ENCODE peak calls at places on chromosomes 6 and 20, in four cellular contexts. I is cerebellum; D is left lung; Y is activated CD4-positive, alpha-beta T cell treated with anti-CD3 and anti-CD28 coated beads for 1 hour. G is an unnamed sample.

GRCh38 chr20:31990958-31991705 is 19.1 kb upstream of the CCM2L start:
- DNase-seq in I (peak), D (no peak), Y (no peak), G (no peak)

GRCh38 chr20:11919046-11919445 is 1.4 kb downstream of the BTBD3 start:
- DNase-seq in I (no peak), D (no peak), Y (no peak), G (no peak)

GRCh38 chr6:125888989-125889656 is 67.4 kb upstream of the HINT3 start:
- DNase-seq in I (no peak), D (no peak), Y (no peak), G (no peak)

GRCh38 chr6:145633981-145634627 is 101.2 kb downstream of the EPM2A start:
- DNase-seq in I (peak), D (peak), Y (peak), G (peak)

GRCh38 chr6:168528457-168529095 is 87.6 kb downstream of the SMOC2 start:
- DNase-seq in I (no peak), D (no peak), Y (no peak), G (no peak)

GRCh38 chr20:47212606-47213207 is 143.8 kb downstream of the ZMYND8 start:
- DNase-seq in I (no peak), D (no peak), Y (no peak), G (no peak)

GRCh38 chr6:158799051-158799792 is 19.9 kb downstream of the EZR start:
- DNase-seq in I (peak), D (no peak), Y (no peak), G (peak)

GRCh38 chr6:136753624-136754023 is 38.7 kb downstream of the MAP3K5 start:
- DNase-seq in I (no peak), D (no peak), Y (peak), G (no peak)

GRCh38 chr6:1242439-1242838 is 69.5 kb upstream of the FOXQ1 start:
- DNase-seq in I (no peak), D (no peak), Y (no peak), G (no peak)

GRCh38 chr20:15759546-15760216 is 813.6 kb downstream of the KIF16B start:
- DNase-seq in I (no peak), D (no peak), Y (no peak), G (no peak)

GRCh38 chr20:1809611-1810510 is 85.3 kb upstream of the SIRPA start:
- DNase-seq in I (no peak), D (no peak), Y (no peak), G (no peak)

GRCh38 chr20:25574411-25574810 is 10.9 kb downstream of the NINL start:
- DNase-seq in I (no peak), D (no peak), Y (no peak), G (no peak)

GRCh38 chr6:106085984-106086832 is at the start of gene PRDM1:
- DNase-seq in I (peak), D (peak), Y (peak), G (peak)

GRCh38 chr6:21767891-21768659 is 174.5 kb downstream of the SOX4 start:
- DNase-seq in I (no peak), D (no peak), Y (no peak), G (no peak)

GRCh38 chr20:24318569-24319352 is 150.7 kb upstream of the SYNDIG1 start:
- DNase-seq in I (no peak), D (no peak), Y (no peak), G (no peak)

GRCh38 chr20:41133709-41134361 is 3.5 kb upstream of the PLCG1 start:
- DNase-seq in I (no peak), D (no peak), Y (peak), G (no peak)

GRCh38 chr20:33443512-33444239 is at the start of gene SNTA1:
- DNase-seq in I (peak), D (peak), Y (peak), G (peak)

GRCh38 chr6:105072799-105073199 is 107.0 kb downstream of the POPDC3 start:
- DNase-seq in I (no peak), D (no peak), Y (no peak), G (no peak)

GRCh38 chr20:48066256-48066655 is 281.0 kb upstream of the SULF2 start:
- DNase-seq in I (no peak), D (no peak), Y (no peak), G (no peak)

GRCh38 chr6:150368762-150369161 is at the start of gene IYD:
- DNase-seq in I (no peak), D (no peak), Y (no peak), G (no peak)

GRCh38 chr20:32457476-32457986 is 99.4 kb downstream of the ASXL1 start:
- DNase-seq in I (peak), D (peak), Y (no peak), G (no peak)

GRCh38 chr20:48456361-48457184 is 371.2 kb downstream of the PREX1 start:
- DNase-seq in I (no peak), D (no peak), Y (no peak), G (no peak)

GRCh38 chr20:539236-539635 is 4.4 kb downstream of the CSNK2A1 start:
- DNase-seq in I (no peak), D (no peak), Y (no peak), G (no peak)

GRCh38 chr6:44010411-44011349 is 116.6 kb downstream of the MRPL14 start:
- DNase-seq in I (no peak), D (no peak), Y (no peak), G (no peak)

GRCh38 chr6:16514249-16514648 is 247.0 kb downstream of the ATXN1 start:
- DNase-seq in I (no peak), D (no peak), Y (no peak), G (no peak)

GRCh38 chr6:46265373-46265772 is 94.6 kb upstream of the ENPP5 start:
- DNase-seq in I (no peak), D (no peak), Y (no peak), G (no peak)

GRCh38 chr20:16615199-16615598 is 42.0 kb upstream of the KIF16B start:
- DNase-seq in I (no peak), D (no peak), Y (no peak), G (no peak)

GRCh38 chr20:55446301-55446700 is 559.0 kb downstream of the CBLN4 start:
- DNase-seq in I (no peak), D (no peak), Y (no peak), G (no peak)

GRCh38 chr6:147930743-147931142 is 411.9 kb upstream of the SASH1 start:
- DNase-seq in I (no peak), D (no peak), Y (no peak), G (no peak)

GRCh38 chr6:46781478-46782378 is 11.5 kb upstream of the MEP1A start:
- DNase-seq in I (peak), D (no peak), Y (no peak), G (peak)

GRCh38 chr6:140205795-140206593 is 831.5 kb upstream of the CITED2 start:
- DNase-seq in I (no peak), D (no peak), Y (no peak), G (no peak)

GRCh38 chr20:46828471-46828870 is 66.2 kb upstream of the EYA2 start:
- DNase-seq in I (no peak), D (no peak), Y (no peak), G (no peak)

GRCh38 chr20:7682916-7683315 is 257.3 kb downstream of the HAO1 start:
- DNase-seq in I (no peak), D (no peak), Y (no peak), G (no peak)

GRCh38 chr20:23159256-23159922 is 73.3 kb upstream of the CD93 start:
- DNase-seq in I (no peak), D (no peak), Y (no peak), G (peak)

GRCh38 chr6:36547646-36548400 is 544 bp upstream of the STK38 start:
- DNase-seq in I (no peak), D (no peak), Y (no peak), G (no peak)